ENCODE peak calls at places on chromosomes 1 and 21, in seven cellular contexts. H is H9, F is neuronal stem cell, K is IMR-90, M is mesenchymal stem cell, S is mesendoderm, D is trophoblast cell. C is an unnamed sample.

GRCh38 chr1:159849972-159850371 is 12.5 kb downstream of the VSIG8 start:
- DNase-seq in F (no peak), M (peak), H (no peak), D (peak), S (no peak), K (peak), C (no peak)

GRCh38 chr1:95983831-95984230 is 737.8 kb upstream of the PTBP2 start:
- DNase-seq in S (no peak), K (no peak), H (no peak), F (no peak), D (no peak), M (no peak), C (no peak)

GRCh38 chr21:15112858-15113257 is 48.1 kb upstream of the NRIP1 start:
- DNase-seq in D (no peak), K (no peak), S (no peak), M (no peak), F (no peak), H (no peak), C (no peak)

GRCh38 chr1:56472860-56473259 is 106.5 kb downstream of the PLPP3 start:
- DNase-seq in K (no peak), D (no peak), S (no peak), H (no peak), F (no peak), M (no peak), C (no peak)

GRCh38 chr1:110746644-110747259 is 72.0 kb upstream of the KCNA3 start:
- DNase-seq in K (peak), D (peak), M (peak), S (peak), H (peak), F (peak), C (peak)

GRCh38 chr1:59779949-59780348 is 34.8 kb upstream of the HOOK1 start:
- DNase-seq in F (no peak), M (no peak), S (peak), H (no peak), K (no peak), D (no peak), C (no peak)

GRCh38 chr1:92998829-92999228 is 37.6 kb upstream of the DIPK1A start:
- DNase-seq in F (no peak), D (no peak), S (no peak), H (no peak), M (no peak), K (no peak), C (no peak)

GRCh38 chr21:34704119-34704518 is 35.3 kb downstream of the CLIC6 start:
- DNase-seq in F (no peak), K (peak), D (no peak), M (no peak), H (no peak), S (peak), C (no peak)

GRCh38 chr1:85611856-85612255 is 31.3 kb downstream of the CCN1 start:
- DNase-seq in F (no peak), H (no peak), S (peak), K (peak), D (peak), M (peak), C (no peak)

GRCh38 chr1:90201467-90202358 is 206.8 kb downstream of the ZNF326 start:
- DNase-seq in H (no peak), M (peak), S (no peak), K (peak), F (no peak), D (peak), C (no peak)

GRCh38 chr1:88983791-88984552 is 8.5 kb downstream of the KYAT3 start:
- DNase-seq in S (peak), F (peak), H (no peak), M (peak), K (peak), D (peak), C (no peak)

GRCh38 chr21:14591882-14592281 is 45.8 kb upstream of the SAMSN1 start:
- DNase-seq in K (no peak), F (no peak), S (no peak), D (peak), H (no peak), M (peak), C (no peak)

GRCh38 chr1:31815307-31815645 is 546 bp downstream of the SPOCD1 start:
- DNase-seq in K (no peak), M (no peak), H (no peak), S (no peak), D (no peak), F (no peak), C (no peak)

GRCh38 chr1:30783244-30783915 is 25.8 kb upstream of the LAPTM5 start:
- DNase-seq in K (no peak), D (no peak), F (no peak), S (no peak), H (no peak), M (no peak), C (no peak)

GRCh38 chr1:20126041-20126805 is 6.9 kb upstream of the PLA2G2D start:
- DNase-seq in F (no peak), H (no peak), M (no peak), K (no peak), S (no peak), D (peak), C (no peak)

GRCh38 chr1:197440730-197441129 is 172.7 kb downstream of the CRB1 start:
- DNase-seq in K (no peak), M (no peak), H (no peak), S (no peak), D (peak), F (no peak), C (no peak)

GRCh38 chr1:212485895-212486590 is 53.3 kb downstream of the NENF start:
- DNase-seq in D (peak), S (peak), F (peak), M (peak), K (peak), H (peak), C (no peak)

GRCh38 chr1:235078927-235079381 is 49.7 kb downstream of the TOMM20 start:
- DNase-seq in D (no peak), M (peak), K (peak), S (no peak), H (no peak), F (no peak), C (no peak)

GRCh38 chr1:33714421-33714820 is 149.5 kb upstream of the HMGB4 start:
- DNase-seq in F (no peak), K (no peak), S (no peak), M (no peak), D (no peak), H (no peak), C (no peak)
- H2AK5ac ChIP-seq in F (peak), K (no peak), S (no peak), M (no peak), D (no peak), H (no peak), C (no peak)

GRCh38 chr1:37718901-37719571 is 26.7 kb downstream of the CDCA8 start:
- DNase-seq in M (no peak), K (no peak), F (no peak), H (no peak), S (no peak), D (no peak), C (no peak)
- H2AK5ac ChIP-seq in M (no peak), K (no peak), F (no peak), H (no peak), S (no peak), D (no peak), C (no peak)

GRCh38 chr1:112710586-112710985 is 3.7 kb upstream of the RHOC start:
- DNase-seq in H (no peak), S (no peak), F (no peak), D (no peak), K (no peak), M (no peak), C (no peak)

GRCh38 chr1:112712701-112713128 is 2.4 kb downstream of the PPM1J start:
- DNase-seq in S (peak), K (no peak), M (no peak), D (no peak), F (no peak), H (peak), C (no peak)

GRCh38 chr1:112712191-112712590 is 2.9 kb downstream of the PPM1J start:
- DNase-seq in D (no peak), K (no peak), F (no peak), S (no peak), M (no peak), H (no peak), C (no peak)

GRCh38 chr1:112711041-112711440 is 4.1 kb downstream of the PPM1J start:
- DNase-seq in H (no peak), F (no peak), S (peak), M (no peak), K (no peak), D (no peak), C (no peak)

GRCh38 chr1:112711672-112712071 is 3.5 kb downstream of the PPM1J start:
- DNase-seq in S (no peak), K (no peak), H (no peak), F (no peak), M (no peak), D (no peak), C (no peak)
- H2AK5ac ChIP-seq in S (no peak), K (no peak), H (no peak), F (peak), M (no peak), D (no peak), C (no peak)

GRCh38 chr1:87685366-87686136 is 356.9 kb downstream of the LMO4 start:
- DNase-seq in H (peak), D (no peak), S (no peak), M (peak), F (no peak), K (peak), C (no peak)
- H2AK5ac ChIP-seq in H (no peak), D (no peak), S (no peak), M (no peak), F (no peak), K (no peak), C (no peak)

GRCh38 chr1:201312298-201312697 is 29.0 kb downstream of the PKP1 start:
- DNase-seq in D (peak), H (no peak), K (no peak), F (no peak), S (no peak), M (no peak), C (no peak)

GRCh38 chr1:201310251-201310985 is 27.1 kb downstream of the PKP1 start:
- DNase-seq in F (no peak), M (no peak), D (peak), S (no peak), K (no peak), H (no peak), C (no peak)

GRCh38 chr1:201311356-201312011 is 28.2 kb downstream of the PKP1 start:
- DNase-seq in F (no peak), H (no peak), S (no peak), M (no peak), D (peak), K (no peak), C (no peak)

GRCh38 chr1:201309420-201309819 is 26.1 kb downstream of the PKP1 start:
- DNase-seq in H (peak), D (peak), M (peak), K (peak), F (peak), S (peak), C (peak)

GRCh38 chr1:201310986-201311355 is 27.7 kb downstream of the PKP1 start:
- DNase-seq in S (no peak), F (no peak), K (peak), M (no peak), D (peak), H (no peak), C (no peak)
- H2AK5ac ChIP-seq in S (no peak), F (no peak), K (no peak), M (no peak), D (peak), H (no peak), C (no peak)

GRCh38 chr21:45190013-45190412 is 97.7 kb downstream of the POFUT2 start:
- DNase-seq in H (no peak), M (no peak), K (no peak), F (no peak), S (no peak), D (no peak), C (no peak)
- H2AK5ac ChIP-seq in H (no peak), M (no peak), K (no peak), F (no peak), S (no peak), D (no peak), C (no peak)

GRCh38 chr1:232655041-232655745 is 25.3 kb upstream of the SIPA1L2 start:
- DNase-seq in D (peak), K (no peak), H (no peak), M (peak), S (peak), F (no peak), C (no peak)
- H2AK5ac ChIP-seq in D (no peak), K (no peak), H (no peak), M (no peak), S (no peak), F (no peak), C (no peak)

DNA sequence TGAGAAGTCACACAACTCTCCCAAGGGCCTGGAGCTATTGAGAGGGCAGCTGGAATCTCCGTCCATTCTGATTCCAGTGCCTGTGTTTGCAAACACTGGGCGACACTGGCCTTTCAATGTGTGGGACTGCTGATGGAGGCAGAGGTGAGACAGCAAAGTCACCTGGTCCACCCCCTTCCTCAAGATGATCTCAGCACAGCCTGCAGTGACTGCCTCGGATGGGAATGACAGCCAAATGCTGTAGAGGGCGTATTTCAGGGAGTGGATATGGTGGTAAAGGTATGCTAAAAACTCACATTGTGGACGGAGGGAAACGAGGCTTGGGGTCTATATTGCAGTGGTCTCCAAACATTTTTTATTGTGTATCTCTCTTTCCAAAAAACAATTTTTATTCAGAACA is 15.5 kb upstream of the PGBD5 start:
- DNase-seq in M (no peak), D (no peak), S (peak), H (peak), K (no peak), F (no peak), C (peak)
- H2AK5ac ChIP-seq in M (no peak), D (no peak), S (no peak), H (no peak), K (no peak), F (no peak), C (no peak)

GRCh38 chr1:165456114-165456513 is 11.2 kb upstream of the RXRG start:
- DNase-seq in D (peak), K (no peak), S (no peak), M (no peak), H (no peak), F (no peak), C (no peak)

GRCh38 chr1:165452336-165453130 is 7.6 kb upstream of the RXRG start:
- DNase-seq in M (no peak), K (no peak), F (no peak), S (no peak), H (no peak), D (no peak), C (no peak)

GRCh38 chr1:165455111-165455510 is 10.2 kb upstream of the RXRG start:
- DNase-seq in S (no peak), H (no peak), M (no peak), K (no peak), F (no peak), D (no peak), C (no peak)

GRCh38 chr1:165451696-165452095 is 6.8 kb upstream of the RXRG start:
- DNase-seq in S (no peak), M (no peak), F (no peak), K (no peak), H (no peak), D (no peak), C (no peak)

GRCh38 chr1:165454211-165454610 is 9.3 kb upstream of the RXRG start:
- DNase-seq in K (no peak), F (no peak), M (no peak), S (no peak), D (no peak), H (no peak), C (no peak)
- H2AK5ac ChIP-seq in K (no peak), F (no peak), M (no peak), S (no peak), D (no peak), H (no peak), C (no peak)

GRCh38 chr1:65334081-65334480 is 24.7 kb downstream of the DNAJC6 start:
- DNase-seq in D (peak), M (no peak), S (no peak), H (no peak), F (no peak), K (no peak), C (no peak)

GRCh38 chr1:65330822-65331221 is 21.5 kb downstream of the DNAJC6 start:
- DNase-seq in M (no peak), F (no peak), S (peak), K (no peak), H (peak), D (no peak), C (no peak)

GRCh38 chr1:65332821-65333220 is 23.5 kb downstream of the DNAJC6 start:
- DNase-seq in D (no peak), M (no peak), F (no peak), K (no peak), S (no peak), H (no peak), C (no peak)

DNA sequence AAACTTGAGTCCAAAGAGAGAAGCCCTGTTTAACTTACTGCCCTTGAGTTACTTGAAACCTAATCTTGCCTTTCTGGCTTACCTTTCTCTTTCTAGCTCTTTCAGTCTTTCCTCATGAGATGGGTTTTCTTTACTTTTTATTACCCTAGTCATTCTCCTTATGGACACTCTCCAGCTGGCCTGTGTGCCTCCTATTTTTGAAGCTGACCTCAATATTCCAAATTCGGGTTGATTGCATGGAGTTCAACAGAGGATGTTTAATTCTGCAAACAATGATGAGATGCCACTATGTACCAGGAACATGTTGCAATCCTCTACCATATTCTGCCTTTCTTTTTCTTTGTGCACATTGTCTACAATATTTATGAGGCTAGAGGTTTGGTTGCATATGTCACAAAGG is 20.7 kb downstream of the DNAJC6 start:
- DNase-seq in K (no peak), H (no peak), F (no peak), D (no peak), S (no peak), M (no peak), C (no peak)
- H2AK5ac ChIP-seq in K (no peak), H (no peak), F (no peak), D (no peak), S (no peak), M (no peak), C (no peak)